ENCODE peak calls at places on chromosome 3, in ten cellular contexts. B is AG09319; C is transverse colon; W is NCI-H460; S is T-helper 2 cell; M is B cell; Y is activated naive CD8-positive, alpha-beta T cell treated with anti-CD3 and anti-CD28 coated beads, Interleukin-2, amount 50 U/mL, for 24 hours; L is NB4; T is tibial artery; V is Ammon's horn. K is an unnamed sample.

GRCh38 chr3:183188895-183189462 is 26.4 kb upstream of the LAMP3 start:
- DNase-seq in B (no peak), C (peak; percentile 43), W (peak; percentile 11), S (no peak), M (peak; percentile 59), Y (peak; percentile 51), L (peak; percentile 68), T (no peak), V (peak; percentile 67), K (no peak)

GRCh38 chr3:39262842-39263241 is 17.0 kb downstream of the CX3CR1 start:
- DNase-seq in B (no peak), C (no peak), W (no peak), S (no peak), M (no peak), Y (no peak), L (no peak), T (no peak), V (no peak), K (no peak)

GRCh38 chr3:188839187-188839695 is 332.5 kb upstream of the TPRG1 start:
- DNase-seq in B (no peak), C (no peak), W (no peak), S (no peak), M (no peak), Y (no peak), L (no peak), T (no peak), V (no peak), K (no peak)

GRCh38 chr3:168574455-168575158 is 478.9 kb upstream of the GOLIM4 start:
- DNase-seq in B (no peak), C (no peak), W (no peak), S (no peak), M (no peak), Y (no peak), L (no peak), T (no peak), V (no peak), K (no peak)

GRCh38 chr3:106740116-106740515 is 637.1 kb upstream of the CCDC54 start:
- DNase-seq in B (no peak), C (no peak), W (no peak), S (no peak), M (no peak), Y (no peak), L (peak; percentile 34), T (no peak), V (no peak), K (no peak)

GRCh38 chr3:59886790-59887189 is 837.0 kb upstream of the CFAP20DC start:
- DNase-seq in B (no peak), C (no peak), W (no peak), S (no peak), M (no peak), Y (no peak), L (no peak), T (no peak), V (no peak), K (no peak)

GRCh38 chr3:157840513-157840912 is 265.7 kb downstream of the SHOX2 start:
- DNase-seq in B (no peak), C (no peak), W (no peak), S (no peak), M (no peak), Y (no peak), L (no peak), T (no peak), V (no peak), K (no peak)

GRCh38 chr3:39781025-39781424 is 28.4 kb upstream of the MYRIP start:
- DNase-seq in B (no peak), C (no peak), W (no peak), S (no peak), M (no peak), Y (no peak), L (no peak), T (no peak), V (no peak), K (no peak)

GRCh38 chr3:41907330-41908073 is 54.4 kb downstream of the ULK4 start:
- DNase-seq in B (no peak), C (no peak), W (no peak), S (no peak), M (no peak), Y (no peak), L (peak; percentile 13), T (no peak), V (no peak), K (no peak)

GRCh38 chr3:15591928-15592327 is 9.4 kb downstream of the HACL1 start:
- DNase-seq in B (no peak), C (no peak), W (no peak), S (no peak), M (no peak), Y (no peak), L (no peak), T (no peak), V (no peak), K (no peak)

GRCh38 chr3:12730511-12731234 is 28.4 kb downstream of the TMEM40 start:
- DNase-seq in B (no peak), C (no peak), W (no peak), S (no peak), M (no peak), Y (no peak), L (no peak), T (no peak), V (no peak), K (no peak)